ENCODE peak calls at places on chromosome X, in nine cellular contexts. J, V, W, G, U, C, B, K and A are unnamed samples.

GRCh38 chrX:344371-344901 is 25.8 kb upstream of the GTPBP6 start:
- DNase-seq in B (no peak), C (no peak), G (no peak), W (no peak), J (no peak), U (no peak), K (no peak), V (no peak), A (no peak)

GRCh38 chrX:150692296-150692695 is 900 bp upstream of the MTMR1 start:
- DNase-seq in K (no peak), B (no peak), U (peak; percentile 35), J (no peak), G (no peak), C (no peak), V (no peak), W (no peak), A (no peak)

GRCh38 chrX:132452911-132453550 is 35.8 kb downstream of the MBNL3 start:
- DNase-seq in W (no peak), B (no peak), K (no peak), V (no peak), U (no peak), G (no peak), J (no peak), C (no peak), A (no peak)

GRCh38 chrX:132612990-132613564 is 124.2 kb upstream of the MBNL3 start:
- DNase-seq in J (peak; percentile 81), K (peak; percentile 4), C (peak; percentile 19), G (peak; percentile 16), B (peak; percentile 10), V (peak; percentile 47), U (peak; percentile 49), W (peak; percentile 56), A (peak; percentile 51)

GRCh38 chrX:40871385-40872082 is 136.2 kb upstream of the MED14 start:
- DNase-seq in U (no peak), C (no peak), W (no peak), V (no peak), B (peak; percentile 61), K (peak; percentile 6), J (peak; percentile 13), G (no peak), A (no peak)

GRCh38 chrX:149630681-149631292 is 805 bp downstream of the TMEM185A start:
- DNase-seq in G (no peak), U (no peak), V (peak; percentile 8), K (peak; percentile 11), C (no peak), J (no peak), B (peak; percentile 18), W (no peak), A (no peak)

GRCh38 chrX:142156567-142156966 is 48.5 kb downstream of the MAGEC2 start:
- DNase-seq in V (no peak), C (no peak), G (no peak), J (no peak), W (no peak), K (no peak), U (no peak), B (no peak), A (no peak)

GRCh38 chrX:54921427-54922021 is 900 bp downstream of the TRO start:
- DNase-seq in J (peak; percentile 88), W (no peak), C (peak; percentile 31), B (no peak), G (peak; percentile 73), V (peak; percentile 77), U (no peak), K (peak; percentile 65), A (peak; percentile 79)

GRCh38 chrX:3191821-3192220 is 150.6 kb downstream of the ARSF start:
- DNase-seq in U (no peak), K (no peak), J (no peak), W (no peak), C (no peak), B (no peak), V (no peak), G (no peak), A (no peak)

GRCh38 chrX:37975421-37975820 is 30.9 kb upstream of the SYTL5 start:
- DNase-seq in U (no peak), G (no peak), V (no peak), J (no peak), C (no peak), K (no peak), B (no peak), W (no peak), A (no peak)

GRCh38 chrX:1358793-1359476 is 22.4 kb downstream of the IL3RA start:
- DNase-seq in U (no peak), V (no peak), G (no peak), K (no peak), C (no peak), W (no peak), B (no peak), J (no peak), A (no peak)
- TF ChIP-seq CTCF in U (no peak), V (no peak), G (no peak), K (no peak), C (no peak), W (no peak), B (no peak), J (no peak), A (no peak)

GRCh38 chrX:53544936-53545335 is 110.8 kb upstream of the HSD17B10 start:
- DNase-seq in B (no peak), K (no peak), G (no peak), J (no peak), U (no peak), V (no peak), C (no peak), W (no peak), A (no peak)
- H3K4me3 ChIP-seq in B (no peak overlapping the region), K (no peak overlapping the region), G (no peak overlapping the region), J (no peak overlapping the region), U (no peak overlapping the region), V (no peak overlapping the region), C (no peak overlapping the region), W (no peak overlapping the region), A (no peak overlapping the region)

GRCh38 chrX:13415551-13415950 is 95.7 kb upstream of the ATXN3L start:
- DNase-seq in C (no peak), V (no peak), W (no peak), B (no peak), J (no peak), K (no peak), U (no peak), G (no peak), A (no peak)
- H3K4me1 ChIP-seq in C (no peaks in the 10 kb centered on the region), V (no peaks in the 10 kb centered on the region), W (no peaks in the 10 kb centered on the region), B (peaks cover 25% of the 10 kb centered on the region), J (peaks cover under 1% of the 10 kb centered on the region), K (no peaks in the 10 kb centered on the region), U (peaks cover 11% of the 10 kb centered on the region), G (no peaks in the 10 kb centered on the region), A (peaks cover 7% of the 10 kb centered on the region)

GRCh38 chrX:22024577-22024976 is 7.5 kb upstream of the PHEX start:
- DNase-seq in C (no peak), G (no peak), B (no peak), U (no peak), W (no peak), K (no peak), V (no peak), J (no peak), A (no peak)

GRCh38 chrX:22021721-22022120 is 10.4 kb upstream of the PHEX start:
- DNase-seq in U (no peak), V (no peak), C (no peak), B (no peak), G (no peak), J (no peak), K (no peak), W (no peak), A (no peak)

GRCh38 chrX:22025751-22026150 is 6.4 kb upstream of the PHEX start:
- DNase-seq in U (no peak), C (no peak), V (no peak), G (no peak), B (no peak), W (no peak), K (no peak), J (no peak), A (no peak)
- TF ChIP-seq CTCF in U (no peak), C (no peak), V (no peak), G (no peak), B (no peak), W (no peak), K (no peak), J (no peak), A (no peak)

GRCh38 chrX:129961180-129962083 is 21.0 kb upstream of the BCORL1 start:
- DNase-seq in J (peak; percentile 75), K (peak; percentile 23), B (peak; percentile 44), V (peak; percentile 82), G (no peak), C (no peak), U (peak; percentile 88), W (peak; percentile 75), A (peak; percentile 51)

GRCh38 chrX:129956765-129957164 is 25.7 kb upstream of the BCORL1 start:
- DNase-seq in U (no peak), C (no peak), K (no peak), V (no peak), B (no peak), J (no peak), G (no peak), W (no peak), A (no peak)

GRCh38 chrX:129957241-129958099 is 25.0 kb upstream of the BCORL1 start:
- DNase-seq in G (peak; percentile 59), K (peak; percentile 62), C (no peak), U (peak; percentile 77), W (peak; percentile 70), J (peak; percentile 60), B (no peak), V (peak; percentile 65), A (peak; percentile 66)

GRCh38 chrX:129959493-129959832 is 23.0 kb upstream of the BCORL1 start:
- DNase-seq in G (no peak), C (no peak), U (no peak), J (peak; percentile 59), K (no peak), B (peak; percentile 11), V (peak; percentile 21), W (no peak), A (no peak)

GRCh38 chrX:129958814-129959492 is 23.5 kb upstream of the BCORL1 start:
- DNase-seq in K (no peak), J (no peak), G (no peak), W (no peak), V (no peak), C (no peak), B (no peak), U (no peak), A (no peak)
- H3K4me3 ChIP-seq in K (no peak overlapping the region), J (no peak overlapping the region), G (no peak overlapping the region), W (no peak overlapping the region), V (no peak overlapping the region), C (no peak overlapping the region), B (no peak overlapping the region), U (no peak overlapping the region), A (no peak overlapping the region)

GRCh38 chrX:13699183-13699826 is 10.4 kb downstream of the RAB9A start:
- DNase-seq in U (no peak), C (no peak), V (no peak), G (no peak), K (peak; percentile 7), J (no peak), B (no peak), W (peak; percentile 33), A (no peak)
- H3K4me1 ChIP-seq in U (peaks cover 44% of the 10 kb centered on the region), C (peaks cover 65% of the 10 kb centered on the region), V (peaks cover 4% of the 10 kb centered on the region), G (peaks cover 8% of the 10 kb centered on the region), K (peaks cover 82% of the 10 kb centered on the region), J (peaks cover 6% of the 10 kb centered on the region), B (peaks cover 12% of the 10 kb centered on the region), W (peaks cover 12% of the 10 kb centered on the region), A (no peaks in the 10 kb centered on the region)